ENCODE peak calls at places on chromosomes 2 and 18, in four cellular contexts. Z is sigmoid colon, I is thyroid gland, K is RWPE1. G is an unnamed sample.

GRCh38 chr2:219434718-219435525 is at the start of gene SPEG:
- DNase-seq in Z (peak; percentile 67), I (no peak), K (no peak), G (no peak)

GRCh38 chr2:203940039-203940438 is 3.5 kb downstream of the ICOS start:
- DNase-seq in Z (no peak), I (no peak), K (no peak), G (no peak)

GRCh38 chr2:217054791-217055190 is 194.9 kb upstream of the TNP1 start:
- DNase-seq in Z (no peak), I (no peak), K (no peak), G (no peak)

GRCh38 chr2:236395067-236395466 is 130.9 kb upstream of the ASB18 start:
- DNase-seq in Z (no peak), I (no peak), K (no peak), G (no peak)

GRCh38 chr2:184597571-184597980 is 753 bp upstream of the ZNF804A start:
- DNase-seq in Z (no peak), I (peak; percentile 2), K (peak; percentile 2), G (no peak)

GRCh38 chr2:203892207-203892606 is 24.6 kb downstream of the CTLA4 start:
- DNase-seq in Z (no peak), I (no peak), K (no peak), G (no peak)

GRCh38 chr2:72211777-72212515 is 64.3 kb upstream of the CYP26B1 start:
- DNase-seq in Z (no peak), I (no peak), K (no peak), G (no peak)

GRCh38 chr18:52499646-52500045 is 159.6 kb downstream of the DCC start:
- DNase-seq in Z (no peak), I (no peak), K (no peak), G (no peak)

GRCh38 chr18:13635046-13635445 is 91.3 kb downstream of the FAM210A start:
- DNase-seq in Z (no peak), I (peak; percentile 39), K (no peak), G (no peak)

GRCh38 chr2:43355399-43355798 is 129.0 kb upstream of the ZFP36L2 start:
- DNase-seq in Z (no peak), I (no peak), K (no peak), G (no peak)

GRCh38 chr2:10039658-10040410 is 3.5 kb upstream of the KLF11 start:
- DNase-seq in Z (peak; percentile 94), I (no peak), K (no peak), G (no peak)

GRCh38 chr2:212052412-212053159 is 486.0 kb downstream of the ERBB4 start:
- DNase-seq in Z (no peak), I (no peak), K (no peak), G (no peak)

GRCh38 chr18:10838594-10838993 is 310.8 kb downstream of the PIEZO2 start:
- DNase-seq in Z (no peak), I (no peak), K (no peak), G (no peak)

GRCh38 chr2:224363281-224363680 is 38.6 kb downstream of the FAM124B start:
- DNase-seq in Z (no peak), I (no peak), K (no peak), G (no peak)

GRCh38 chr2:224372624-224373023 is 29.3 kb downstream of the FAM124B start:
- DNase-seq in Z (no peak), I (no peak), K (no peak), G (no peak)

GRCh38 chr2:224366269-224366668 is 35.6 kb downstream of the FAM124B start:
- DNase-seq in Z (no peak), I (no peak), K (no peak), G (no peak)

DNA sequence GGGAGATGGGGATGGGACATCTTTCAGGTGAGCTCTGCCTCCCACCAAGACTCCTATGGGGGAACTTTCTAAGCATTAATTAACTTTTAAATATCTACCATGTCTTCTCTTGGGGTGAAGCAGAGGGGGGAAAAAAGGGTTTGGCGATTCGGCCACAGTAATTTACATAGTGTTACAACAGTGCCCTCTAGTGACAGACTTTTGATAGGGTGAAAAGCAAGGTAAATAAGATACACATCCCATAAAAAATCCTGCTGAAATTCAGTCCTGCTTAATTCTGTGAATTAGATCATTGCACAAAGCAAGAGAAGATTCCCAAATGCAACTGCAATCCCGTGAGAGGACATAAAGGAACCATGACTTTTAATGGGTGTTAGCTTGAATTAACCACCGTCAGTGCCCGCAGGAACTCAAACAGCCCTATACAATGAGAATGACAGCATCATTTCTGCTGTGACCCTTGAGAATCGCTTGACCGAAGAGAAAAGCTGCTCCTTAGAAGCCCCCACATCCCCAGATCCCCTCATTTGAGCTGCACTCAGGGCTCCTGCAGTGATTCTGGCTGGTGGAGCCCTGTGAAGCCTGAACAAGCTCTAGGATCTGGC is 32.8 kb downstream of the FAM124B start:
- DNase-seq in Z (no peak), I (no peak), K (peak; percentile 30), G (no peak)
- TF ChIP-seq CTCF in Z (peak; percentile 38), I (peak; percentile 48), K (peak; percentile 66), G (no peak)

GRCh38 chr2:143205106-143205764 is 76.0 kb downstream of the ARHGAP15 start:
- DNase-seq in Z (no peak), I (no peak), K (peak; percentile 5), G (no peak)
- TF ChIP-seq CTCF in Z (no peak), I (peak; percentile 17), K (no peak), G (no peak)

GRCh38 chr2:61911510-61911909 is 6.0 kb downstream of the COMMD1 start:
- DNase-seq in Z (no peak), I (no peak), K (no peak), G (no peak)
- TF ChIP-seq CTCF in Z (no peak), I (no peak), K (peak; percentile 11), G (no peak)

GRCh38 chr2:195092341-195092740 is 564.7 kb upstream of the SLC39A10 start:
- DNase-seq in Z (no peak), I (no peak), K (no peak), G (no peak)
- TF ChIP-seq CTCF in Z (no peak), I (no peak), K (no peak), G (no peak)